ENCODE peak calls at places on chromosomes 16 and 17, in seven cellular contexts. G is activated CD8-positive, alpha-beta memory T cell treated with anti-CD3 and anti-CD28 coated beads, Interleukin-2, amount 50 U/mL, for 4 hours; K is anterior cingulate cortex; J is BJ; Y is neuronal stem cell; Z is nephron progenitor cell; Q is iris pigment epithelial cell. L is an unnamed sample.

GRCh38 chr17:4310349-4311060 is 46.7 kb upstream of the ANKFY1 start:
- DNase-seq in K (no peak), Z (no peak), Y (no peak), J (no peak), G (no peak), Q (peak), L (no peak)

GRCh38 chr17:27265333-27265732 is 28.6 kb upstream of the WSB1 start:
- DNase-seq in Y (no peak), Q (no peak), Z (no peak), J (no peak), G (no peak), K (no peak), L (no peak)

GRCh38 chr17:52027081-52027480 is 131.4 kb downstream of the CA10 start:
- DNase-seq in Z (no peak), Y (no peak), J (no peak), K (no peak), Q (no peak), G (no peak), L (no peak)

GRCh38 chr16:88064889-88065746 is 113.9 kb downstream of the BANP start:
- DNase-seq in K (no peak), G (no peak), Y (no peak), Q (no peak), Z (no peak), J (no peak), L (no peak)

GRCh38 chr17:47807421-47807820 is 14.2 kb downstream of the OSBPL7 start:
- DNase-seq in G (no peak), Y (no peak), K (no peak), J (no peak), Z (no peak), Q (no peak), L (no peak)

GRCh38 chr17:5819396-5819795 is 235.1 kb upstream of the NLRP1 start:
- DNase-seq in Z (no peak), Q (no peak), G (no peak), K (no peak), J (no peak), Y (no peak), L (no peak)

GRCh38 chr17:46851029-46851741 is at the start of gene WNT9B:
- DNase-seq in Z (peak), G (no peak), K (no peak), Q (no peak), J (no peak), Y (no peak), L (no peak)

GRCh38 chr17:63984651-63985386 is 12.1 kb upstream of the SCN4A start:
- DNase-seq in Q (peak), Y (no peak), K (no peak), G (peak), Z (no peak), J (peak), L (no peak)

GRCh38 chr16:73172621-73173312 is 124.8 kb upstream of the ZFHX3 start:
- DNase-seq in Z (peak), J (peak), K (no peak), G (no peak), Y (no peak), Q (peak), L (no peak)

GRCh38 chr17:79887451-79887991 is 48.3 kb upstream of the CBX4 start:
- DNase-seq in Y (no peak), Q (no peak), G (no peak), Z (no peak), J (no peak), K (no peak), L (no peak)

GRCh38 chr16:77467929-77468328 is 33.1 kb upstream of the ADAMTS18 start:
- DNase-seq in Y (peak), Q (no peak), G (no peak), K (no peak), Z (no peak), J (no peak), L (no peak)

GRCh38 chr17:42780816-42781638 is 617 bp downstream of the WNK4 start:
- DNase-seq in G (no peak), J (no peak), Q (peak), Y (no peak), K (no peak), Z (no peak), L (no peak)

GRCh38 chr16:14486520-14487303 is 143.3 kb downstream of the PARN start:
- DNase-seq in Z (peak), J (peak), G (no peak), K (peak), Y (no peak), Q (peak), L (no peak)

GRCh38 chr16:70454221-70455034 is at the start of gene FCSK:
- DNase-seq in K (peak), Y (peak), Z (peak), G (peak), J (no peak), Q (peak), L (no peak)

GRCh38 chr17:65987988-65988387 is 203.9 kb downstream of the CEP112 start:
- DNase-seq in Q (peak), G (no peak), J (no peak), K (no peak), Y (no peak), Z (no peak), L (no peak)

GRCh38 chr17:4948997-4949320 is 629 bp upstream of the PFN1 start:
- DNase-seq in K (no peak), J (peak), Q (peak), G (peak), Z (peak), Y (peak), L (no peak)

GRCh38 chr17:71937914-71938313 is 182.9 kb upstream of the SOX9 start:
- DNase-seq in Z (no peak), K (no peak), Y (no peak), Q (no peak), G (no peak), J (no peak), L (no peak)

GRCh38 chr16:52068447-52069074 is 478.4 kb downstream of the TOX3 start:
- DNase-seq in K (no peak), Y (peak), Q (peak), G (no peak), J (no peak), Z (peak), L (no peak)

GRCh38 chr17:56868716-56869115 is 34.8 kb downstream of the DGKE start:
- DNase-seq in Y (no peak), J (no peak), G (no peak), K (no peak), Q (no peak), Z (no peak), L (no peak)

GRCh38 chr16:79429276-79430128 is 171.0 kb downstream of the MAF start:
- DNase-seq in G (no peak), Q (no peak), J (no peak), Y (no peak), Z (peak), K (no peak), L (no peak)

GRCh38 chr16:71303938-71304337 is 14.7 kb upstream of the CMTR2 start:
- DNase-seq in K (no peak), Q (peak), Z (no peak), J (no peak), G (no peak), Y (no peak), L (no peak)

GRCh38 chr16:68704232-68704867 is 32.7 kb upstream of the CDH1 start:
- DNase-seq in Y (peak), Z (peak), G (peak), Q (peak), K (peak), J (no peak), L (peak)